ENCODE peak calls at places on chromosomes 13 and 19, in five cellular contexts. T is astrocyte of the cerebellum, Z is cardiac muscle cell, V is tibial artery, J is foreskin fibroblast. M is an unnamed sample.
A peak's percentile ranks its signal among the peaks of the same experiment; 100 is the strongest.

GRCh38 chr13:107066355-107066754 is 498.4 kb upstream of the ARGLU1 start:
- DNase-seq in T (no peak), Z (no peak), V (no peak), J (no peak), M (no peak)

GRCh38 chr13:99363391-99363790 is 56.2 kb upstream of the GPR183 start:
- DNase-seq in T (no peak), Z (no peak), V (no peak), J (no peak), M (no peak)

GRCh38 chr13:91406619-91407018 is 8.2 kb downstream of the GPC5 start:
- DNase-seq in T (no peak), Z (no peak), V (no peak), J (peak; percentile 26), M (peak; percentile 28)

GRCh38 chr13:59299584-59299983 is 864.1 kb downstream of the DIAPH3 start:
- DNase-seq in T (no peak), Z (no peak), V (no peak), J (no peak), M (no peak)

GRCh38 chr19:41893899-41894298 is 10.9 kb downstream of the ARHGEF1 start:
- DNase-seq in T (no peak), Z (no peak), V (no peak), J (no peak), M (no peak)

GRCh38 chr13:103104340-103104739 is 38.1 kb upstream of the SLC10A2 start:
- DNase-seq in T (no peak), Z (no peak), V (no peak), J (no peak), M (no peak)

GRCh38 chr19:58325623-58326022 is 1.2 kb upstream of the ZSCAN22 start:
- DNase-seq in T (no peak), Z (no peak), V (no peak), J (peak; percentile 34), M (no peak)

GRCh38 chr13:50893211-50893852 is 16.3 kb upstream of the RNASEH2B start:
- DNase-seq in T (peak; percentile 45), Z (no peak), V (no peak), J (peak; percentile 41), M (peak; percentile 60)

GRCh38 chr19:6423499-6424189 is 967 bp downstream of the KHSRP start:
- DNase-seq in T (no peak), Z (peak; percentile 72), V (no peak), J (peak; percentile 80), M (no peak)

GRCh38 chr19:36456831-36457230 is 32.5 kb downstream of the ZNF566 start:
- DNase-seq in T (no peak), Z (no peak), V (no peak), J (no peak), M (no peak)

GRCh38 chr19:36460046-36460445 is 29.3 kb downstream of the ZNF566 start:
- DNase-seq in T (no peak), Z (no peak), V (no peak), J (no peak), M (no peak)
- H3K4me3 ChIP-seq in T (no peak overlapping the region), Z (no peak overlapping the region), V (no peak overlapping the region), J (no peak overlapping the region), M (no peak overlapping the region)

DNA sequence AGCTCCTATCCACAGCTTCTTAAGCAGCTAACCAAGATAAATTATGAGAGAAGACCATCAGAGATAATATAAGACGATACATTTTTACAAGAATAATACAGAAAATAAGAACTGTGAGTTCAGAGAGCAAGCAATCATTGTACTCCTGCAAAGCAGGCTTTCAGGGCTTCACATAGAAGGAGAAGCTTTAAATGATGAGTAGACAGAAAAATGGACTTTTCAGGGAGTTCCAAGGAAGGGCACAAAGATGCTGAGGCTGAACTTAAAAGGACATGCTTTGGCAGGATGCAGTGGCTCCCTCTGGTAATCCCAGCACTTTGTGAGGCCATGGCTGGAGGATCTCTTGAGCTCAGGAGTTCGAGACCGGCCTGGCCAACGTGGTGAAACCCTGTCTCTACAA is 159.5 kb downstream of the POU4F1 start:
- DNase-seq in T (no peak), Z (no peak), V (no peak), J (no peak), M (no peak)
- TF ChIP-seq CTCF in T (no peak), Z (no peak), V (no peak), J (no peak), M (no peak)

DNA sequence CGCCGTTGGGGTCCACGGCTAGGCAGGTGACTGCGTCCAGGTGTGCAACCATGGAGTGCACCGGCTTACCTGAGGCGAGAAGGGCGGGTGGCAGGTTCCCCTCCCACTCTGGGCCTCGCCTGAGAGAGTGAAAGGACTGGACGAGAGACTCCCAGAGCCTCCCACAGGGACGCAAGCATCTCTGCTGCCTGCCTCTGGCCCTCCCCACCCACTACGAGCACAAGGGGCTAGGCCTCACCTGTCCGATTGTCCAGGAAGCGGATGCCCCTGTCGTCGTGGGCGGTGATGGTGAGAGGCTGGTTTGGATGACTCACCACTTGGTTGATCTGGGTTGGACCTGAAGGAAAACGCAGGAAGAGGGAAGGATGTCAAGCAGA is 5.1 kb upstream of the PRKD2 start:
- DNase-seq in T (no peak), Z (no peak), V (no peak), J (no peak), M (no peak)
- H3K4me3 ChIP-seq in T (no peak overlapping the region), Z (no peak overlapping the region), V (no peak overlapping the region), J (no peak overlapping the region), M (no peak overlapping the region)

DNA sequence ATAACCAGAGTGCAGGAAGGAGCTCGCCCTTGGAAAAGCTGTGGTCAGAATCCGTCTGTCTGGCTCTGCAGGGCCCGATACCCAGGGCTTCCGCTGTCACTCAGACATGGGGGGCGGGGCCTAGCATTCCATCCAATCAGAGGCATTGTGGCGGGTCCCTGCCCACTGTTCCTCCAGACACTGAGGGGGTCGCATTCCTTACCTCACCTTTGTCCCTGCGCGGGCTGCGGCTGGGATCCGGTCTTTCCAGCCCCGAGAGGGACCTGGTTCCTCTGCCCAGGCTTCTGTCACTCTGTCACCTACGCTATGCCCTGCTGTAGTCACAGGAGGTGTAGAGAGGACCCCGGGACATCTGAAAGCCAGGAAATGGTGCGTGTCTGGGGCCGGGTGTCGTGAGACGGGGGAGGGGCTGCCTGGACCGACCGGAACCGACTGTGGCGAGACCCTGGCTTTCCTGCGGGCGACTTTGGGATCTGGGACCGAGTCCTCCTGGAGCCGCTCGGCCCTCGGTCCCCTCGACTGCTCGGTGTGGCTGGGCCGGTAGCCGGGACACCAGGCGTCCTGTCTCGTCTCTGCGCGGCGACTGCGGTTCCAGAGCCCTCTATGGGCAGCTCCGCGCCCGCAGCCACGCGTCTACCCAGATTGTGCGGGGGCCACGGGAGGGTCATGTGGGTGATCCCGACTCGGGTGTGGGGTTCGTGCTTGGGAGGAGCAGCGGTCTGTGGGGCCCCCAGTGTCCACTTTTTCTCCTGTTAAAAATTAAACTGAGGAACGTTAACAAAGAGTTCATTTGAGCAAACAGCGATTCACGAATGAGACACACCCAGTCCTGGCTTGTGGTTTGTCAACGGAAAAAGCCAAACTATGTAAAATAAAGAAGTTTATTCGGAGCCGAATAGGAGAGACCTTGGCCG is at the start of gene ZNF69:
- DNase-seq in T (peak; percentile 27), Z (peak; percentile 94), V (peak; percentile 94), J (peak; percentile 86), M (peak; percentile 70)
- TF ChIP-seq CTCF in T (peak; percentile 22), Z (peak; percentile 15), V (peak; percentile 28), J (no peak), M (peak; percentile 26)

GRCh38 chr19:49712397-49712859 is 21.5 kb downstream of the CPT1C start:
- DNase-seq in T (no peak), Z (no peak), V (no peak), J (peak; percentile 90), M (peak; percentile 28)
- H3K4me3 ChIP-seq in T (no peak overlapping the region), Z (no peak overlapping the region), V (no peak overlapping the region), J (peak overlapping the region; percentile 9), M (no peak overlapping the region)

DNA sequence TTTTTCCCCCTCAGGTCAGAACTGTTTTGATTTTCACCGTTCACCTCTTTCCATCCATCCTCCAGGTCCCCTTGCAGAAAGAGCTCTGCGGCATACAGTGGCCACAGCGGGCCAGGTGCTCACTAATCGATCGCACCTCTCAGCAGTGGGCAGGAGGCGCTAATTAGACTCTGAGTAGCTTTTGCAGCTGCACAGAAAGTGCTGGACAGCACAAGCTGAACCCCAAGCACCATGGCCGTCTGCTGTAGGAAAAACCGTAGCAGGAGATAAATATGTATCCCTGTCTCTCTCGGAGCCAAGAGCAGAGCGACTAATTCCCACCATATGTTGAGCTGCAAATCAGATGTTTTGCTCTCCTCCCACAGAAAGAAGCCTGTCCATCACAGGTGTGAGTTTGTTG is 54.4 kb downstream of the PEX11G start:
- DNase-seq in T (no peak), Z (no peak), V (no peak), J (peak; percentile 7), M (no peak)
- TF ChIP-seq CTCF in T (no peak), Z (no peak), V (no peak), J (no peak), M (no peak)